ENCODE peak calls at places on chromosomes 4 and X, in five cellular contexts. U is upper lobe of right lung, O is spleen, W is suprapubic skin, N is hepatocyte. J is an unnamed sample. For H3K9me3, the result is how much of the 10 kb centered on the place peaks cover.

GRCh38 chr4:182492456-182492855 is 249.3 kb downstream of the TENM3 start:
- DNase-seq in U (no peak), O (no peak), W (no peak), N (peak), J (no peak)

GRCh38 chrX:120559799-120560198 is 963 bp downstream of the CUL4B start:
- DNase-seq in U (no peak), O (no peak), W (no peak), N (no peak), J (no peak)

GRCh38 chrX:58025979-58026378 is 115.7 kb upstream of the ZXDA start:
- DNase-seq in U (no peak), O (no peak), W (no peak), N (no peak), J (peak)

GRCh38 chr4:6907658-6908191 is 1.9 kb upstream of the TBC1D14 start:
- DNase-seq in U (peak), O (peak), W (no peak), N (peak), J (no peak)

GRCh38 chr4:83387922-83388676 is 53.5 kb upstream of the HPSE start:
- DNase-seq in U (no peak), O (no peak), W (no peak), N (no peak), J (no peak)

GRCh38 chr4:44186096-44186849 is 262.3 kb downstream of the KCTD8 start:
- DNase-seq in U (no peak), O (no peak), W (no peak), N (no peak), J (no peak)

GRCh38 chr4:38266616-38267015 is 306.4 kb downstream of the PTTG2 start:
- DNase-seq in U (no peak), O (no peak), W (no peak), N (peak), J (no peak)

GRCh38 chrX:69025802-69026301 is 139.4 kb downstream of the PJA1 start:
- DNase-seq in U (no peak), O (no peak), W (no peak), N (no peak), J (no peak)

GRCh38 chrX:25925956-25926355 is 212.2 kb upstream of the MAGEB18 start:
- DNase-seq in U (no peak), O (no peak), W (no peak), N (no peak), J (no peak)

GRCh38 chrX:155949098-155949497 is 48.4 kb upstream of the IL9R start:
- DNase-seq in U (no peak), O (no peak), W (no peak), N (no peak), J (no peak)
- H3K9me3 ChIP-seq in U (under half), O (under half), W (under half), N (under half), J (under half)

GRCh38 chr4:173666-174314 is 49.5 kb downstream of the ZNF718 start:
- DNase-seq in U (no peak), O (no peak), W (no peak), N (no peak), J (no peak)
- H3K9me3 ChIP-seq in U (half or more), O (half or more), W (half or more), N (under half), J (under half)

GRCh38 chr4:56626420-56626819 is 54.7 kb downstream of the HOPX start:
- DNase-seq in U (no peak), O (no peak), W (no peak), N (no peak), J (no peak)
- H3K9me3 ChIP-seq in U (under half), O (under half), W (under half), N (under half), J (under half)

DNA sequence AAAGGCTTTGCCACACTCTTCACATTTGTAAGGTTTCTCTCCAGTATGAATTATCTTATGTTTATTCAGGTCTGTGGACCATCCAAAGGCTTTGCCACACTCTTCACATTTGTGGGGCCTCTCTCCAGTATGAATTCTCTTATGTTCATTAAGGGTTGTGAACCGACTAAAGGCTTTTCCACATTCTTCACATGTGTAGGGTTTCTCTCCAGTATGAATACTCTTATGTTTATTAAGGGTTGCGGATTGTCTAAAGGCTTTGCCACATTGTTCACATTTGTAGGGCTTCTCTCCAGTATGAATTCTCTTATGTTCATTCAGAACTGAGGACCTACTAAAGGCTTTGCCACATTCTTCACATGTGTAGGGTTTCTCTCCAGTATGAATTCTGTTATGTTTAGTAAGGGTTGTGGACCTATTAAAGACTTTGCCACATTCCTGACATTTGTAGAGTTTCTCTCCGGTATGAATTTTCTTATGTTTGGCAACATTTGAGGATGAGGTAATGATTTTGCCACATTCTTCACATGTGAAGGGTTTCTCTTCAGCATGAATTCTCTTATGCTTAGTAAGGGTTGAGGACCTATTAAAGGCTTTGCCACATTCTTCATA is 33.7 kb downstream of the ZNF732 start:
- DNase-seq in U (no peak), O (no peak), W (no peak), N (no peak), J (no peak)
- H3K9me3 ChIP-seq in U (half or more), O (half or more), W (half or more), N (under half), J (under half)